ENCODE peak calls at places on chromosome 7, in nine cellular contexts. One of them, this sample, is unnamed.

GRCh38 chr7:66267249-66267648 is 62.1 kb downstream of the TPST1 start:
- DNase-seq in left lung: no peak
- DNase-seq in astrocyte: peak
- DNase-seq in A549: no peak
- DNase-seq in psoas muscle: no peak
- DNase-seq in endothelial cell: no peak
- DNase-seq in HFF-Myc: no peak
- DNase-seq in choroid plexus epithelial cell: peak
- DNase-seq in fibroblast of lung: peak
- DNase-seq in this sample: peak

GRCh38 chr7:29287366-29287765 is 92.8 kb downstream of the CHN2 start:
- DNase-seq in left lung: no peak
- DNase-seq in astrocyte: peak
- DNase-seq in A549: peak
- DNase-seq in psoas muscle: no peak
- DNase-seq in endothelial cell: no peak
- DNase-seq in HFF-Myc: no peak
- DNase-seq in choroid plexus epithelial cell: peak
- DNase-seq in fibroblast of lung: peak
- DNase-seq in this sample: no peak

GRCh38 chr7:30117886-30118285 is 16.9 kb upstream of the MTURN start:
- DNase-seq in left lung: no peak
- DNase-seq in astrocyte: no peak
- DNase-seq in A549: no peak
- DNase-seq in psoas muscle: no peak
- DNase-seq in endothelial cell: no peak
- DNase-seq in HFF-Myc: no peak
- DNase-seq in choroid plexus epithelial cell: no peak
- DNase-seq in fibroblast of lung: no peak
- DNase-seq in this sample: no peak

GRCh38 chr7:45919231-45919825 is 1.7 kb downstream of the IGFBP3 start:
- DNase-seq in left lung: no peak
- DNase-seq in astrocyte: no peak
- DNase-seq in A549: no peak
- DNase-seq in psoas muscle: no peak
- DNase-seq in endothelial cell: no peak
- DNase-seq in HFF-Myc: no peak
- DNase-seq in choroid plexus epithelial cell: no peak
- DNase-seq in fibroblast of lung: no peak
- DNase-seq in this sample: no peak

GRCh38 chr7:81594767-81595166 is 175.1 kb downstream of the HGF start:
- DNase-seq in left lung: peak
- DNase-seq in astrocyte: peak
- DNase-seq in A549: no peak
- DNase-seq in psoas muscle: no peak
- DNase-seq in endothelial cell: no peak
- DNase-seq in HFF-Myc: no peak
- DNase-seq in choroid plexus epithelial cell: no peak
- DNase-seq in fibroblast of lung: peak
- DNase-seq in this sample: no peak

GRCh38 chr7:44547536-44548221 is 6.5 kb upstream of the NPC1L1 start:
- DNase-seq in left lung: no peak
- DNase-seq in astrocyte: no peak
- DNase-seq in A549: no peak
- DNase-seq in psoas muscle: no peak
- DNase-seq in endothelial cell: no peak
- DNase-seq in HFF-Myc: no peak
- DNase-seq in choroid plexus epithelial cell: peak
- DNase-seq in fibroblast of lung: peak
- DNase-seq in this sample: no peak

GRCh38 chr7:146736446-146737190 is 620.0 kb downstream of the CNTNAP2 start:
- DNase-seq in left lung: no peak
- DNase-seq in astrocyte: no peak
- DNase-seq in A549: no peak
- DNase-seq in psoas muscle: no peak
- DNase-seq in endothelial cell: no peak
- DNase-seq in HFF-Myc: no peak
- DNase-seq in choroid plexus epithelial cell: peak
- DNase-seq in fibroblast of lung: peak
- DNase-seq in this sample: no peak

GRCh38 chr7:28607799-28608198 is 195.5 kb downstream of the CREB5 start:
- DNase-seq in left lung: no peak
- DNase-seq in astrocyte: no peak
- DNase-seq in A549: no peak
- DNase-seq in psoas muscle: no peak
- DNase-seq in endothelial cell: no peak
- DNase-seq in HFF-Myc: no peak
- DNase-seq in choroid plexus epithelial cell: no peak
- DNase-seq in fibroblast of lung: no peak
- DNase-seq in this sample: no peak

GRCh38 chr7:152597514-152597913 is 78.4 kb downstream of the XRCC2 start:
- DNase-seq in left lung: no peak
- DNase-seq in astrocyte: no peak
- DNase-seq in A549: no peak
- DNase-seq in psoas muscle: no peak
- DNase-seq in endothelial cell: no peak
- DNase-seq in HFF-Myc: peak
- DNase-seq in choroid plexus epithelial cell: peak
- DNase-seq in fibroblast of lung: no peak
- DNase-seq in this sample: no peak

GRCh38 chr7:45923290-45923689 is 2.2 kb upstream of the IGFBP3 start:
- DNase-seq in left lung: peak
- DNase-seq in astrocyte: peak
- DNase-seq in A549: no peak
- DNase-seq in psoas muscle: peak
- DNase-seq in endothelial cell: peak
- DNase-seq in HFF-Myc: peak
- DNase-seq in choroid plexus epithelial cell: peak
- DNase-seq in fibroblast of lung: peak
- DNase-seq in this sample: no peak

GRCh38 chr7:155764432-155764798 is 47.8 kb downstream of the SHH start:
- DNase-seq in left lung: no peak
- DNase-seq in astrocyte: no peak
- DNase-seq in A549: no peak
- DNase-seq in psoas muscle: no peak
- DNase-seq in endothelial cell: no peak
- DNase-seq in HFF-Myc: no peak
- DNase-seq in choroid plexus epithelial cell: no peak
- DNase-seq in fibroblast of lung: no peak
- DNase-seq in this sample: no peak

GRCh38 chr7:136142583-136142982 is 165.4 kb upstream of the MTPN start:
- DNase-seq in left lung: no peak
- DNase-seq in astrocyte: no peak
- DNase-seq in A549: no peak
- DNase-seq in psoas muscle: no peak
- DNase-seq in endothelial cell: no peak
- DNase-seq in HFF-Myc: no peak
- DNase-seq in choroid plexus epithelial cell: no peak
- DNase-seq in fibroblast of lung: no peak
- DNase-seq in this sample: no peak

DNA sequence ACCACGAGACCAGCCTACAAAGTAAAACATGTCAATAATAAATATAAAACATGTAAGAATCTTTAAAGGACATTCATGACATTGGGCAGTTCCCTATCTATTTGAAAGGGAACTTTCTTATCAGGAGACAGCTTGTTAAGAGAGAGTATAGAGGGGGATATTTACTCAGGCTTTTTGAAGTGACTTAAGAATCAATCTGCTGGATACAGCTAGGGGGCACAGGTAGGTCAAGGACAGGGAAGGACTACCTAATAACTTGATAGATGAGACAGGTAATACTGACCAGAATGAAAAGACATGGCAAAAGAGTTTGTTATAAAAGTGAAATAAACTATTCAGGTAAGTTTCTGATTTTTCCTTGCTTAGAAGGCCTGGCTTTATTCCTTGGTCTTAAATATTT is 21.8 kb upstream of the LRRD1 start:
- DNase-seq in left lung: no peak
- DNase-seq in astrocyte: no peak
- DNase-seq in A549: no peak
- DNase-seq in psoas muscle: no peak
- DNase-seq in endothelial cell: no peak
- DNase-seq in HFF-Myc: no peak
- DNase-seq in choroid plexus epithelial cell: no peak
- DNase-seq in fibroblast of lung: no peak
- DNase-seq in this sample: no peak
- TF ChIP-seq CTCF in left lung: no peak
- TF ChIP-seq CTCF in astrocyte: no peak
- TF ChIP-seq CTCF in A549: no peak
- TF ChIP-seq CTCF in psoas muscle: no peak
- TF ChIP-seq CTCF in endothelial cell: no peak
- TF ChIP-seq CTCF in HFF-Myc: no peak
- TF ChIP-seq CTCF in choroid plexus epithelial cell: no peak
- TF ChIP-seq CTCF in fibroblast of lung: no peak
- TF ChIP-seq CTCF in this sample: no peak

GRCh38 chr7:100122067-100122466 is 2.6 kb downstream of the CNPY4 start:
- DNase-seq in left lung: no peak
- DNase-seq in astrocyte: no peak
- DNase-seq in A549: no peak
- DNase-seq in psoas muscle: no peak
- DNase-seq in endothelial cell: no peak
- DNase-seq in HFF-Myc: no peak
- DNase-seq in choroid plexus epithelial cell: no peak
- DNase-seq in fibroblast of lung: no peak
- DNase-seq in this sample: no peak
- TF ChIP-seq CTCF in left lung: no peak
- TF ChIP-seq CTCF in astrocyte: no peak
- TF ChIP-seq CTCF in A549: no peak
- TF ChIP-seq CTCF in psoas muscle: no peak
- TF ChIP-seq CTCF in endothelial cell: no peak
- TF ChIP-seq CTCF in HFF-Myc: no peak
- TF ChIP-seq CTCF in choroid plexus epithelial cell: no peak
- TF ChIP-seq CTCF in fibroblast of lung: no peak
- TF ChIP-seq CTCF in this sample: no peak

GRCh38 chr7:50508471-50508943 is 56.7 kb downstream of the DDC start:
- DNase-seq in left lung: no peak
- DNase-seq in astrocyte: no peak
- DNase-seq in A549: no peak
- DNase-seq in psoas muscle: no peak
- DNase-seq in endothelial cell: no peak
- DNase-seq in HFF-Myc: peak
- DNase-seq in choroid plexus epithelial cell: no peak
- DNase-seq in fibroblast of lung: no peak
- DNase-seq in this sample: no peak

GRCh38 chr7:50513166-50513871 is 51.9 kb downstream of the DDC start:
- DNase-seq in left lung: no peak
- DNase-seq in astrocyte: no peak
- DNase-seq in A549: no peak
- DNase-seq in psoas muscle: no peak
- DNase-seq in endothelial cell: no peak
- DNase-seq in HFF-Myc: no peak
- DNase-seq in choroid plexus epithelial cell: peak
- DNase-seq in fibroblast of lung: no peak
- DNase-seq in this sample: no peak

GRCh38 chr7:50507898-50508470 is 57.2 kb downstream of the DDC start:
- DNase-seq in left lung: no peak
- DNase-seq in astrocyte: no peak
- DNase-seq in A549: no peak
- DNase-seq in psoas muscle: peak
- DNase-seq in endothelial cell: no peak
- DNase-seq in HFF-Myc: no peak
- DNase-seq in choroid plexus epithelial cell: no peak
- DNase-seq in fibroblast of lung: no peak
- DNase-seq in this sample: no peak

GRCh38 chr7:50512384-50512783 is 52.8 kb downstream of the DDC start:
- DNase-seq in left lung: no peak
- DNase-seq in astrocyte: no peak
- DNase-seq in A549: no peak
- DNase-seq in psoas muscle: no peak
- DNase-seq in endothelial cell: no peak
- DNase-seq in HFF-Myc: no peak
- DNase-seq in choroid plexus epithelial cell: no peak
- DNase-seq in fibroblast of lung: no peak
- DNase-seq in this sample: no peak

GRCh38 chr7:50509459-50509858 is 55.7 kb downstream of the DDC start:
- DNase-seq in left lung: no peak
- DNase-seq in astrocyte: no peak
- DNase-seq in A549: no peak
- DNase-seq in psoas muscle: no peak
- DNase-seq in endothelial cell: no peak
- DNase-seq in HFF-Myc: no peak
- DNase-seq in choroid plexus epithelial cell: no peak
- DNase-seq in fibroblast of lung: no peak
- DNase-seq in this sample: peak
- TF ChIP-seq CTCF in left lung: no peak
- TF ChIP-seq CTCF in astrocyte: no peak
- TF ChIP-seq CTCF in A549: no peak
- TF ChIP-seq CTCF in psoas muscle: no peak
- TF ChIP-seq CTCF in endothelial cell: no peak
- TF ChIP-seq CTCF in HFF-Myc: no peak
- TF ChIP-seq CTCF in choroid plexus epithelial cell: no peak
- TF ChIP-seq CTCF in fibroblast of lung: no peak
- TF ChIP-seq CTCF in this sample: no peak

GRCh38 chr7:42617781-42618457 is 294.0 kb downstream of the C7orf25 start:
- DNase-seq in left lung: no peak
- DNase-seq in astrocyte: no peak
- DNase-seq in A549: no peak
- DNase-seq in psoas muscle: no peak
- DNase-seq in endothelial cell: no peak
- DNase-seq in HFF-Myc: no peak
- DNase-seq in choroid plexus epithelial cell: no peak
- DNase-seq in fibroblast of lung: peak
- DNase-seq in this sample: no peak
- TF ChIP-seq CTCF in left lung: no peak
- TF ChIP-seq CTCF in astrocyte: no peak
- TF ChIP-seq CTCF in A549: no peak
- TF ChIP-seq CTCF in psoas muscle: no peak
- TF ChIP-seq CTCF in endothelial cell: no peak
- TF ChIP-seq CTCF in HFF-Myc: no peak
- TF ChIP-seq CTCF in choroid plexus epithelial cell: no peak
- TF ChIP-seq CTCF in fibroblast of lung: peak
- TF ChIP-seq CTCF in this sample: no peak

This sample was measured in BJ.